ENCODE peak calls at places on chromosomes 13 and 19, in six cellular contexts. Q is SK-N-SH, I is K562, Z is HepG2, F is H1, Y is GM12878. W is an unnamed sample.
A peak's percentile ranks its signal among the peaks of the same experiment; 100 is the strongest.

GRCh38 chr19:6041991-6042421 is 64.1 kb upstream of the RANBP3 start:
- DNase-seq in Q (no peak), I (no peak), Z (no peak), F (peak; percentile 35), Y (no peak), W (no peak)

GRCh38 chr19:17376935-17377600 is at the start of gene PLVAP:
- DNase-seq in Q (no peak), I (peak; percentile 75), Z (no peak), F (no peak), Y (no peak), W (no peak)

GRCh38 chr13:94708031-94708571 is 4.2 kb downstream of the SOX21 start:
- DNase-seq in Q (peak; percentile 48), I (no peak), Z (no peak), F (peak; percentile 71), Y (no peak), W (no peak)

GRCh38 chr13:34335662-34336007 is 517.7 kb downstream of the RFC3 start:
- DNase-seq in Q (no peak), I (no peak), Z (no peak), F (no peak), Y (no peak), W (no peak)

GRCh38 chr19:45667620-45668341 is at the start of gene GIPR:
- DNase-seq in Q (peak; percentile 74), I (peak; percentile 88), Z (peak; percentile 44), F (peak; percentile 89), Y (no peak), W (peak; percentile 63)

GRCh38 chr19:5823579-5824281 is 15.8 kb downstream of the FUT6 start:
- DNase-seq in Q (peak; percentile 69), I (peak; percentile 62), Z (no peak), F (peak; percentile 78), Y (no peak), W (peak; percentile 29)

GRCh38 chr19:38247126-38247525 is 9.0 kb downstream of the PPP1R14A start:
- DNase-seq in Q (no peak), I (no peak), Z (no peak), F (no peak), Y (no peak), W (no peak)

GRCh38 chr13:109698779-109699178 is 87.6 kb downstream of the IRS2 start:
- DNase-seq in Q (no peak), I (no peak), Z (no peak), F (no peak), Y (no peak), W (no peak)

GRCh38 chr13:60000986-60001385 is 162.7 kb downstream of the DIAPH3 start:
- DNase-seq in Q (no peak), I (no peak), Z (no peak), F (no peak), Y (no peak), W (no peak)

DNA sequence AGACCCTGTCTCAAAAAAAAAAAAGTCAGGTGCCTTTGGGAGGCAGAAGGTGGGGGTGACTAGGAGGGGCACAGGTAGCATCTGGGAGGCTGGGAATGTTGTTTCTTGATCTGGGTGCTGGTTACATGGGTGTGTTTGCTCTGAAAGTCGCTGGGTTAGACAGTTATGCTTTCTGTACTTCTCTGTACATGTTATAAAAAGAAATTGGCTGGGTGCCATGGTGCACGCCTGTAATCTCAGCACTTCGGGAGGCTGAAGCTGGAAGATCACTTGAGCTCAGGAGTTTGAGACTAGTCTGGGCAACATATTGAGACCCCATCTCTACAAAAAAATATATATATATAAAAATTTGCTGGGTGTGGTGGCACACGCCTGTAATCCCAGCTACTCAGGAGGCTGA is 15.1 kb downstream of the NOSIP start:
- DNase-seq in Q (no peak), I (no peak), Z (no peak), F (no peak), Y (no peak), W (no peak)
- TF ChIP-seq GABPA in Q (no peak), I (no peak), Z (no peak), F (no peak), Y (no peak), W (no peak)

GRCh38 chr13:37657134-37657533 is 58.6 kb upstream of the POSTN start:
- DNase-seq in Q (no peak), I (no peak), Z (no peak), F (no peak), Y (no peak), W (no peak)

GRCh38 chr13:37666036-37666435 is 67.5 kb upstream of the POSTN start:
- DNase-seq in Q (no peak), I (no peak), Z (no peak), F (no peak), Y (no peak), W (no peak)

GRCh38 chr13:37667631-37668161 is 69.1 kb upstream of the POSTN start:
- DNase-seq in Q (no peak), I (no peak), Z (no peak), F (no peak), Y (no peak), W (no peak)

GRCh38 chr13:37662624-37663023 is 64.1 kb upstream of the POSTN start:
- DNase-seq in Q (no peak), I (no peak), Z (no peak), F (no peak), Y (no peak), W (no peak)
- TF ChIP-seq POLR2AphosphoS5 in Q (no peak), I (no peak), Z (no peak), F (no peak), Y (no peak), W (no peak)

DNA sequence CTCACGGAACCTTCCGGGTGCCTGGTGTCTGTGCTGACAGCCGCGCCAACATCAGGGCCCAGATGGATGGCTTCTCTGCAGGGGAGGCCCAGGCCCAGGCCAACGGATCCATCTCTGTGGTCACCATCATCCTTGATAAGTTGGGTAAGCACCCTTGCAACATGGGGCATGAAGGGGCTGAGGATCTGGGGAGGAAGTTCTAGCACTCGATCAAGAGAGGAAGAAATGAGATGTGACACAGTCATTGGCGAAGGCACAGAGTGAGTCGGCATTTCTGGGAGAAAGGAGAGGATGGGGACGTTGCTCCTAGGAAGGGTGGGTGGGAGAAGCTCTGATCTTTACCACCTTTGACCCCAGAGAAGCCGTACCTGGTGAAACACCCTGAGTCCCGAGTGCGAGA is 4.4 kb downstream of the CILP2 start:
- DNase-seq in Q (no peak), I (no peak), Z (no peak), F (no peak), Y (no peak), W (peak; percentile 95)
- TF ChIP-seq GABPA in Q (no peak), I (no peak), Z (no peak), F (no peak), Y (no peak), W (peak; percentile 74)

DNA sequence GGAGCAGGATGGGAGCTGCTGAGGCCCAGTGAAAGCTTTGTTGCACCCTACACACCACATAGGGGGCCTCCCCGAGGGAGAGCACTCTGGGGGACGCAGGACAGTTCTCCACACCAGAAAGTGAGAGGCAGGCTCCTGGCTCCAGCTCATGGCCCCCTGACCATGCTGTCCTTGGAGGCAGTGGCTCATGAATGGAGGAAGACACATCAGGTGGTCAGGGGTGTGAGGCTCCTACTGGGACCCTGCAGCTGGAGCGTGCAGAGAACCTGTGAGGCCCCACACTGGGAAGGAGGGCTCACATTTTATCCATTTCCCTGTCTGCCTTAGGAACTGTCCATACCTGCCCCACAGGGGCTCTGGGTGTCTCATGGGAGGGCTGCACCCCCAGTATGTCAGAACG is 85.3 kb downstream of the ZNF536 start:
- DNase-seq in Q (no peak), I (no peak), Z (no peak), F (no peak), Y (no peak), W (no peak)
- TF ChIP-seq POLR2AphosphoS5 in Q (no peak), I (no peak), Z (no peak), F (no peak), Y (no peak), W (no peak)

DNA sequence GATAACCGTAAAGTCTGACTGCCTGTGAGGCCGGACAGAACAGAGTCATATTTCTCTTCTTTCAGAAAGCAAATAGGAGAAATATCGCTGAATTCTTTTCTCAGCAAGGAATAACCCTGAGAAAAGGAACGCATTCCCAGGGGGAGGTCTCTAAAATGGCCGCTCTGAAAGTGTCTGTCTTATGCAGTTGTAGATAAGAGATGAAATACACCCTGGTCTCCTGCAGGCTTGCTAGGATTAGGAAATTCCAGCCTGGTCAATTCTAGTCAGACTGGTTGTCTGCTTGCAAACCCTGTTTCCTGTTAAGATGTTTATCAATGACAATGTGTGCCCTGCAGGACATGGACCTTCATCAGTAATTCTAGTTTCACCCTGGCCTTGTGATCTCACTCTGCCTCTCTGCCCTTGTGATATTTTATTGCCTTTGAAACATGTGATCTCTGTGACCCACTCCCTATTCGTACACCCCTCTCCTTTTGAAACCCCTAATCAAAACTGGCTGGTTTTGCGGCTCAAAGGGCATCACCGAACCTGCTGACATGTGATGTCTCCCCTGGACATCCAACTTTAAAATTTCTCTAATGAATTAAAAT is 934.8 kb upstream of the SPRY2 start:
- DNase-seq in Q (no peak), I (no peak), Z (no peak), F (peak; percentile 51), Y (no peak), W (no peak)
- TF ChIP-seq GABPA in Q (no peak), I (no peak), Z (no peak), F (no peak), Y (no peak), W (no peak)

GRCh38 chr13:27406178-27406939 is 18.1 kb upstream of the GTF3A start:
- DNase-seq in Q (peak; percentile 53), I (peak; percentile 30), Z (peak; percentile 43), F (no peak), Y (no peak), W (no peak)
- TF ChIP-seq POLR2AphosphoS5 in Q (no peak), I (no peak), Z (no peak), F (no peak), Y (no peak), W (no peak)

GRCh38 chr19:2478324-2478755 is 2.4 kb downstream of the GADD45B start:
- DNase-seq in Q (peak; percentile 63), I (no peak), Z (no peak), F (peak; percentile 72), Y (no peak), W (peak; percentile 96)
- TF ChIP-seq GABPA in Q (no peak), I (no peak), Z (no peak), F (no peak), Y (no peak), W (no peak)

GRCh38 chr19:11530432-11530831 is 1.5 kb upstream of the ECSIT start:
- DNase-seq in Q (peak; percentile 89), I (peak; percentile 87), Z (peak; percentile 95), F (peak; percentile 83), Y (no peak), W (peak; percentile 73)
- TF ChIP-seq POLR2AphosphoS5 in Q (no peak), I (no peak), Z (no peak), F (no peak), Y (no peak), W (no peak)

GRCh38 chr19:18419699-18420460 is 682 bp downstream of the SSBP4 start:
- DNase-seq in Q (peak; percentile 79), I (peak; percentile 34), Z (peak; percentile 55), F (no peak), Y (no peak), W (no peak)
- TF ChIP-seq GABPA in Q (no peak), I (no peak), Z (no peak), F (no peak), Y (no peak), W (no peak)